ENCODE peak calls at places on chromosomes 6 and 20, in nine cellular contexts. G is IMR-90, N is amniotic stem cell, F is SW 1271, J is EH, B is right cardiac atrium, M is anterior cingulate cortex, I is islet precursor cell, R is HS-27A. D is an unnamed sample.

GRCh38 chr6:93749191-93749590 is 329.8 kb upstream of the EPHA7 start:
- DNase-seq in B (no peak), J (no peak), I (no peak), M (no peak), R (no peak), G (no peak), N (no peak), F (no peak), D (no peak)

GRCh38 chr6:79949235-79949634 is 1.9 kb upstream of the ELOVL4 start:
- DNase-seq in J (peak), I (peak), N (peak), R (no peak), G (peak), F (peak), M (no peak), B (no peak), D (peak)

GRCh38 chr20:61699184-61700066 is 366.3 kb downstream of the TAF4 start:
- DNase-seq in F (no peak), G (no peak), R (no peak), M (no peak), J (peak), I (peak), B (peak), N (no peak), D (no peak)

GRCh38 chr20:1418335-1418734 is 25.5 kb upstream of the FKBP1A start:
- DNase-seq in I (peak), F (peak), G (peak), J (peak), M (no peak), N (no peak), B (no peak), R (no peak), D (peak)

GRCh38 chr6:116545661-116546060 is at the start of gene TRAPPC3L:
- DNase-seq in J (peak), G (no peak), M (no peak), R (no peak), N (no peak), B (no peak), F (no peak), I (no peak), D (peak)

GRCh38 chr6:44788387-44788981 is 401.0 kb downstream of the CDC5L start:
- DNase-seq in I (peak), G (peak), B (no peak), F (no peak), N (no peak), M (no peak), R (no peak), J (peak), D (no peak)

GRCh38 chr6:145783796-145784195 is 30.8 kb downstream of the FBXO30 start:
- DNase-seq in J (no peak), I (no peak), B (no peak), F (no peak), R (no peak), M (no peak), G (no peak), N (no peak), D (no peak)

GRCh38 chr6:133026705-133027104 is 212.3 kb downstream of the RPS12 start:
- DNase-seq in R (no peak), G (no peak), M (no peak), N (no peak), B (no peak), J (no peak), F (no peak), I (no peak), D (no peak)

GRCh38 chr20:9235518-9235917 is 166.6 kb downstream of the PLCB4 start:
- DNase-seq in F (no peak), R (no peak), G (peak), N (peak), M (no peak), J (peak), I (no peak), B (no peak), D (peak)

GRCh38 chr20:5531318-5532081 is 214.7 kb upstream of the PROKR2 start:
- DNase-seq in F (no peak), B (no peak), M (no peak), R (no peak), J (peak), I (no peak), N (no peak), G (peak), D (peak)

GRCh38 chr20:46937140-46937523 is 42.5 kb downstream of the EYA2 start:
- DNase-seq in J (no peak), G (peak), F (no peak), M (no peak), B (no peak), I (no peak), R (no peak), N (no peak), D (no peak)

GRCh38 chr20:34622821-34623451 is 54.0 kb downstream of the PIGU start:
- DNase-seq in F (no peak), R (no peak), N (no peak), J (no peak), B (no peak), I (no peak), G (no peak), M (no peak), D (no peak)

GRCh38 chr6:39128106-39128505 is 13.1 kb upstream of the SAYSD1 start:
- DNase-seq in B (no peak), G (no peak), M (no peak), J (no peak), N (no peak), I (no peak), R (no peak), F (no peak), D (no peak)

GRCh38 chr6:117167520-117168271 is 97.7 kb upstream of the VGLL2 start:
- DNase-seq in I (peak), N (no peak), G (peak), J (peak), B (no peak), R (peak), F (peak), M (no peak), D (peak)

GRCh38 chr6:106103728-106104109 is 17.6 kb downstream of the PRDM1 start:
- DNase-seq in I (no peak), B (no peak), G (no peak), F (no peak), R (no peak), J (no peak), M (no peak), N (no peak), D (peak)

GRCh38 chr6:117906454-117906904 is 585 bp upstream of the SLC35F1 start:
- DNase-seq in F (no peak), J (no peak), G (no peak), R (no peak), M (no peak), I (no peak), N (no peak), B (no peak), D (no peak)